ENCODE peak calls at places on chromosomes 5 and 9, in four cellular contexts. M is tibial nerve, F is small intestine, G is HuH-7.5. W is an unnamed sample.

GRCh38 chr5:149636191-149636860 is 55.0 kb downstream of the ARHGEF37 start:
- DNase-seq in M (no peak), F (no peak), G (no peak), W (peak)

GRCh38 chr5:176876506-176877431 is 22.4 kb downstream of the HK3 start:
- DNase-seq in M (no peak), F (no peak), G (no peak), W (no peak)

GRCh38 chr9:131282688-131283422 is 6.5 kb upstream of the FAM78A start:
- DNase-seq in M (no peak), F (no peak), G (peak), W (no peak)

GRCh38 chr9:7910426-7911015 is 110.9 kb upstream of the DMAC1 start:
- DNase-seq in M (no peak), F (peak), G (no peak), W (no peak)

GRCh38 chr5:35794688-35795375 is 61.9 kb upstream of the IL7R start:
- DNase-seq in M (no peak), F (no peak), G (no peak), W (no peak)

GRCh38 chr5:36826694-36827093 is 49.9 kb upstream of the NIPBL start:
- DNase-seq in M (no peak), F (no peak), G (no peak), W (no peak)

GRCh38 chr5:37773809-37774208 is 66.0 kb downstream of the GDNF start:
- DNase-seq in M (no peak), F (no peak), G (no peak), W (no peak)

GRCh38 chr9:70466976-70467551 is 52.6 kb upstream of the KLF9 start:
- DNase-seq in M (no peak), F (no peak), G (no peak), W (no peak)

GRCh38 chr5:16378762-16379161 is 86.8 kb downstream of the ZNF622 start:
- DNase-seq in M (no peak), F (no peak), G (no peak), W (no peak)

GRCh38 chr5:116370886-116371285 is 203.7 kb downstream of the SEMA6A start:
- DNase-seq in M (no peak), F (no peak), G (no peak), W (no peak)

GRCh38 chr9:81416476-81417298 is 272.7 kb downstream of the TLE1 start:
- DNase-seq in M (no peak), F (no peak), G (no peak), W (no peak)

GRCh38 chr5:3310551-3311340 is 284.9 kb upstream of the IRX1 start:
- DNase-seq in M (no peak), F (no peak), G (no peak), W (no peak)

GRCh38 chr5:167952278-167952990 is 339.0 kb upstream of the WWC1 start:
- DNase-seq in M (no peak), F (no peak), G (no peak), W (no peak)